ENCODE peak calls at places on chromosomes 16 and 17, in ten cellular contexts. G is activated CD4-positive, alpha-beta T cell treated with anti-CD3 and anti-CD28 coated beads, Interleukin-2, amount 50 U/mL, for 4 hours; J is stimulated activated CD4-positive, alpha-beta T cell treated with anti-CD3 and anti-CD28 coated beads, Interleukin-12 subunit alpha, Interleukin-12 subunit beta, amount 100 ng/mL, for 4 hours; Q is psoas muscle; O is ureter; K is GM20000; H is cardiac septum; Z is HEK293T; C is ascending aorta; P is stomach. M is an unnamed sample.

GRCh38 chr16:67197704-67198103 is 1.2 kb upstream of the ELMO3 start:
- DNase-seq in Z (no peak), C (no peak), H (no peak), O (no peak), K (no peak), J (no peak), P (no peak), Q (no peak), G (no peak), M (no peak)

GRCh38 chr17:48307814-48308411 is 122.1 kb downstream of the SKAP1 start:
- DNase-seq in C (no peak), Z (peak), H (no peak), Q (peak), O (peak), G (peak), P (peak), K (peak), J (peak), M (no peak)

GRCh38 chr17:63423251-63423950 is 22.7 kb downstream of the CYB561 start:
- DNase-seq in Q (no peak), Z (no peak), C (no peak), O (peak), J (no peak), H (no peak), G (no peak), K (no peak), P (no peak), M (no peak)

GRCh38 chr16:74461826-74462225 is 40.5 kb upstream of the CLEC18B start:
- DNase-seq in H (no peak), Z (no peak), K (no peak), C (no peak), J (no peak), G (no peak), O (no peak), P (no peak), Q (no peak), M (no peak)

GRCh38 chr17:59530561-59530960 is 34.8 kb upstream of the DHX40 start:
- DNase-seq in J (no peak), K (no peak), H (no peak), Z (no peak), C (no peak), P (no peak), O (no peak), G (no peak), Q (no peak), M (no peak)

GRCh38 chr17:37179893-37180292 is 195.9 kb upstream of the C17orf78 start:
- DNase-seq in O (no peak), P (no peak), Z (no peak), J (no peak), Q (no peak), H (no peak), G (no peak), C (no peak), K (no peak), M (no peak)

GRCh38 chr16:1433756-1434155 is 2.9 kb downstream of the PERCC1 start:
- DNase-seq in J (no peak), K (no peak), P (no peak), Q (no peak), Z (no peak), C (no peak), O (no peak), H (no peak), G (no peak), M (no peak)

GRCh38 chr17:47945529-47946508 is 4.4 kb downstream of the PNPO start:
- DNase-seq in K (no peak), J (no peak), Z (no peak), P (peak), C (no peak), G (no peak), H (no peak), O (no peak), Q (no peak), M (no peak)